ENCODE peak calls at places on chromosomes 12 and 14, in ten cellular contexts. R is ascending aorta, C is mammary epithelial cell, Q is BE2C, E is keratinocyte, Z is GM23338, P is HCT116, G is neuronal stem cell, I is SK-N-SH, J is tibial artery. N is an unnamed sample. For H3K36me3 and H3K4me1, the result is how much of the 10 kb centered on the place peaks cover.

GRCh38 chr14:51527073-51527472 is 124.6 kb upstream of the FRMD6 start:
- DNase-seq in R (no peak), C (no peak), Q (no peak), E (no peak), Z (no peak), P (no peak), G (no peak), I (no peak), J (no peak), N (no peak)

GRCh38 chr12:6146951-6147350 is 22.5 kb upstream of the VWF start:
- DNase-seq in R (no peak), C (no peak), Q (no peak), E (no peak), Z (no peak), P (no peak), G (no peak), I (no peak), J (no peak), N (no peak)

GRCh38 chr14:30610719-30611388 is 11.3 kb upstream of the SCFD1 start:
- DNase-seq in R (no peak), C (peak), Q (peak), E (peak), Z (peak), P (peak), G (no peak), I (peak), J (no peak), N (no peak)

GRCh38 chr12:66251049-66251448 is 51.2 kb upstream of the HELB start:
- DNase-seq in R (no peak), C (no peak), Q (no peak), E (no peak), Z (no peak), P (no peak), G (no peak), I (no peak), J (no peak), N (no peak)

GRCh38 chr12:96194901-96195844 is 998 bp downstream of the ELK3 start:
- DNase-seq in R (peak), C (peak), Q (peak), E (no peak), Z (peak), P (peak), G (no peak), I (peak), J (peak), N (peak)

GRCh38 chr12:57756406-57757341 is 1.8 kb downstream of the MARCHF9 start:
- DNase-seq in R (no peak), C (no peak), Q (peak), E (no peak), Z (peak), P (no peak), G (no peak), I (peak), J (no peak), N (peak)

GRCh38 chr14:77615231-77616132 is 955 bp downstream of the SPTLC2 start:
- DNase-seq in R (no peak), C (peak), Q (peak), E (no peak), Z (peak), P (no peak), G (peak), I (peak), J (no peak), N (no peak)

GRCh38 chr12:79689041-79689476 is 1.7 kb downstream of the PAWR start:
- DNase-seq in R (no peak), C (no peak), Q (no peak), E (no peak), Z (no peak), P (no peak), G (no peak), I (no peak), J (no peak), N (no peak)

GRCh38 chr14:52025310-52025709 is 36.0 kb downstream of the RTRAF start:
- DNase-seq in R (no peak), C (peak), Q (no peak), E (no peak), Z (no peak), P (no peak), G (no peak), I (no peak), J (no peak), N (no peak)

GRCh38 chr14:59275668-59276067 is 87.2 kb downstream of the DAAM1 start:
- DNase-seq in R (no peak), C (peak), Q (no peak), E (no peak), Z (no peak), P (peak), G (no peak), I (no peak), J (no peak), N (no peak)

GRCh38 chr14:101889898-101890297 is 74.5 kb upstream of the DYNC1H1 start:
- DNase-seq in R (no peak), C (no peak), Q (no peak), E (no peak), Z (no peak), P (no peak), G (no peak), I (no peak), J (no peak), N (no peak)

DNA sequence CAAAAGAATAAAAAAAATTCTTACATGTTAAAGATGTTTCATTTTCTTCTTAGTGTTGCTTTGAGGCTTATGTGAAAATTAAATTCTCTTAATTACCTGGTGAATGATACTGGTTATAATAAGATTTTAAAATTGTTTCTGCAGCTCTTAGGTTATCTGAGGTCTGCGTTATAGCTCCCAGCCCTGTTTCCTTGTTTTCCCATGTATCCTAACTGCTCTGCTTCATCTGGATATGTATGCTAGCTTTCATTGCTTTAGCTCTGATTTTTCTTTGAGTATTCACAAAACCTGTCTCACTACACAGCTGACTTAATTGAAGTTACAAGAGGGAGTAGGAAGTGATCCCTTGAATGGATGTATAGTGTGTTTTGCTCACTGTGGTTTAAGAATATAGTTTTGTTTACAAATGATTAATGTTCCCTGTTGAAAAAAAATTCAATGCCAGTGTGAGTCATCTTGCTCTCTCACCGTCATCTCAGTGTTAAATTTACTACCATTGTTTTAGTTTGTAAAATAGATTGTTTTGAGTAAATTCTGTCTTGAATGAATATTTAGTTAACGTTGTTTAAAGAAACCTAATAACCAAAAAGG is 26.8 kb downstream of the CPSF6 start:
- DNase-seq in R (no peak), C (peak), Q (no peak), E (no peak), Z (no peak), P (no peak), G (no peak), I (no peak), J (no peak), N (no peak)
- H3K36me3 ChIP-seq in R (under half), C (under half), Q (half or more), E (under half), Z (under half), P (under half), G (under half), I (half or more), J (under half), N (under half)

GRCh38 chr14:74569826-74570591 is 42.0 kb downstream of the LTBP2 start:
- DNase-seq in R (no peak), C (peak), Q (no peak), E (peak), Z (no peak), P (no peak), G (no peak), I (no peak), J (no peak), N (no peak)

GRCh38 chr14:74568380-74568649 is 43.7 kb downstream of the LTBP2 start:
- DNase-seq in R (no peak), C (peak), Q (no peak), E (peak), Z (no peak), P (no peak), G (no peak), I (no peak), J (no peak), N (no peak)

GRCh38 chr14:74569387-74569786 is 42.6 kb downstream of the LTBP2 start:
- DNase-seq in R (no peak), C (no peak), Q (no peak), E (no peak), Z (no peak), P (no peak), G (no peak), I (peak), J (no peak), N (no peak)

GRCh38 chr14:74567646-74568379 is 44.2 kb downstream of the LTBP2 start:
- DNase-seq in R (no peak), C (peak), Q (no peak), E (no peak), Z (no peak), P (no peak), G (no peak), I (no peak), J (no peak), N (no peak)

GRCh38 chr14:74568896-74569295 is 43.1 kb downstream of the LTBP2 start:
- DNase-seq in R (no peak), C (peak), Q (no peak), E (no peak), Z (no peak), P (no peak), G (no peak), I (no peak), J (no peak), N (no peak)
- H3K4me1 ChIP-seq in R (half or more), C (half or more), Q (under half), E (half or more), Z (under half), P (half or more), G (under half), I (half or more), J (half or more), N (under half)

DNA sequence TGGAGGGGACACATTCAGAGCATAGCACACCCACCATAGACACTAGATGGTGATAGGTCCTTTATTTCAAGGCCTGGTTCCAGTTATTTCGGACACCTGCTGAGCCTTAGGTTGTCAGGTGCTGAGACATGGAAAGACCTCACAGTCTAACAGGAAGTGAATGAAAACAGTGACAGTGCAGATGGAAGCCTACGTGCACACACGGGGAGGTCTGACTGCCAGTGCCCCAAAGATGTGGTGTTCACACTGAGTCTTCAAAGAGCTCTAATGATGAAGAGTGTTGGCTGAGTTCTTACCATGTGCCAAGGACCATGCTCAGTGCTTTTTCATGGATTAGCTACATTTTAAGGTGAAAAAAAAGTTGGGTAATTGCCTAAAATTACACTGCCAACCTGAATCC is 46.6 kb downstream of the CKB start:
- DNase-seq in R (no peak), C (no peak), Q (no peak), E (no peak), Z (no peak), P (no peak), G (no peak), I (no peak), J (no peak), N (no peak)
- H3K36me3 ChIP-seq in R (half or more), C (under half), Q (half or more), E (under half), Z (under half), P (under half), G (under half), I (half or more), J (half or more), N (under half)

GRCh38 chr12:49044660-49045059 is 15.9 kb downstream of the KMT2D start:
- DNase-seq in R (no peak), C (no peak), Q (no peak), E (no peak), Z (no peak), P (no peak), G (no peak), I (no peak), J (no peak), N (no peak)
- H3K4me1 ChIP-seq in R (under half), C (under half), Q (under half), E (under half), Z (under half), P (under half), G (under half), I (under half), J (under half), N (under half)

GRCh38 chr14:73105727-73106126 is 30.6 kb upstream of the PSEN1 start:
- DNase-seq in R (no peak), C (no peak), Q (no peak), E (no peak), Z (no peak), P (no peak), G (no peak), I (no peak), J (no peak), N (no peak)
- H3K36me3 ChIP-seq in R (half or more), C (half or more), Q (half or more), E (under half), Z (half or more), P (half or more), G (under half), I (half or more), J (half or more), N (half or more)

GRCh38 chr12:2099595-2099994 is 46.8 kb downstream of the CACNA1C start:
- DNase-seq in R (no peak), C (no peak), Q (no peak), E (no peak), Z (no peak), P (no peak), G (no peak), I (peak), J (no peak), N (no peak)

GRCh38 chr12:2098852-2099251 is 46.1 kb downstream of the CACNA1C start:
- DNase-seq in R (no peak), C (no peak), Q (no peak), E (no peak), Z (no peak), P (no peak), G (no peak), I (no peak), J (peak), N (no peak)

GRCh38 chr12:2097617-2098016 is 44.8 kb downstream of the CACNA1C start:
- DNase-seq in R (no peak), C (no peak), Q (no peak), E (no peak), Z (no peak), P (no peak), G (no peak), I (no peak), J (peak), N (no peak)

GRCh38 chr12:2101359-2101758 is 48.6 kb downstream of the CACNA1C start:
- DNase-seq in R (no peak), C (no peak), Q (no peak), E (no peak), Z (no peak), P (no peak), G (no peak), I (no peak), J (peak), N (no peak)

GRCh38 chr12:2101798-2102197 is 49.0 kb downstream of the CACNA1C start:
- DNase-seq in R (no peak), C (no peak), Q (no peak), E (no peak), Z (no peak), P (no peak), G (no peak), I (no peak), J (no peak), N (no peak)
- H3K4me1 ChIP-seq in R (under half), C (under half), Q (under half), E (under half), Z (under half), P (under half), G (under half), I (under half), J (under half), N (under half)

DNA sequence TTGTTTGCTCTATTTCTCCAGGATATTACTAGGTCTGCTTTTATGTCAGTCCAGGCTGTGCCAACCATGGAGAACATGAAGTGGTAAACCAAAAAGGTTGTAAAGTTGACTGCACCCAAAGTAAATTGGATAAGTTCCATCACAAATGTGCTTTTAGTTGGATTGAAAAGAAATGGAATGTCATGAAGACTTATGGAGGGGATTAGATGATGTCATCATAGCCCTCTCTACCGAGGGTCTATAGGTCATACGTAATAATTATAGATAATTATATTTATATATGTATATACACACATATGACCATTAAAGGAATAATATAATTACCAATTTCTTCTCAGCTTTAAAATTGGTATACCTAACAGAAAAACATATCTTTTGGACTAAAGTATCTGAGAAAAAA is 714.9 kb downstream of the NOVA1 start:
- DNase-seq in R (no peak), C (no peak), Q (no peak), E (no peak), Z (no peak), P (no peak), G (no peak), I (no peak), J (no peak), N (no peak)
- H3K36me3 ChIP-seq in R (under half), C (under half), Q (under half), E (under half), Z (under half), P (under half), G (under half), I (under half), J (under half), N (under half)

DNA sequence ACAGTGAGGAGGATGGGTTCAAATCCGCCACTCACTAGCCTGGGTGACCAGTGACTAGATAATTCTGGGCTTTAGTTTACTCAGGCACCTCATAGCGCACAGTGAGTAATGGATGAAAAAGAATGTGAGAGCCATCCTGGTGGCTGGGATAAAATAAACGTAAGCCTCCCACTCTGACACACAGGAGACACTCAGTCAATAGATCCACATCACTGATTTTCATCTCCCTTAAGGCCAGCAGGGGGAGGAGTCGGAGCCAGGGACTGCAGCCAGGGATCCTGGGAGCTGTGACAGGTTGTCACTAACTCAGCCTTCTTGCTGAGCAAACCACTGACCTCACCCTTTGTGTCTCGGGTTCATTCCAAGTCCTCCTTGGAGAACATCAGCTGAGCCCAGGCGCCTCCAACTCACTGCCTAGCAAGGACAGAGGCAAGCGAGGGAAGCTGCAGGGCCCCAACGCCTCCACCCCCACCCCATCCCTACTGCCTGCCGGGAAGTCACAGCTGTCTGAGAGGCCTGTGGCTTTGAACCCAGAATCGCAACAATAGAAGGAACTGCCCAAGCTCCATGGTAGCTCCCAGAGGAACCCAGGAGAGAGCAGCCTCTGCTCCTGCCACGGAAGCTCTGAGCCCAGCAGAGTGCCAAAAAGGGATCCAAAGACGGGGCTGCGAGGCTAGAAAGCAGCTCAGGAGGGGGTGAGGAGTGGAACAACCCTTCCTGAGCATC is 30.7 kb downstream of the PXN start:
- DNase-seq in R (peak), C (peak), Q (peak), E (peak), Z (peak), P (peak), G (no peak), I (peak), J (peak), N (no peak)
- H3K4me1 ChIP-seq in R (half or more), C (half or more), Q (under half), E (half or more), Z (half or more), P (half or more), G (half or more), I (under half), J (half or more), N (half or more)

GRCh38 chr12:48937170-48937569 is 11.9 kb upstream of the FKBP11 start:
- DNase-seq in R (no peak), C (no peak), Q (peak), E (no peak), Z (peak), P (no peak), G (no peak), I (no peak), J (no peak), N (no peak)
- H3K36me3 ChIP-seq in R (under half), C (under half), Q (half or more), E (half or more), Z (under half), P (under half), G (half or more), I (under half), J (half or more), N (under half)